ENCODE peak calls at places on chromosome 4, in seven cellular contexts. X is fibroblast of pulmonary artery; N is activated CD4-positive, alpha-beta T cell treated with anti-CD3 and anti-CD28 coated beads, Interleukin-2, amount 10 ng/mL, durations not matched to agents 7 days and 5 days; G is foreskin fibroblast; R is stimulated activated CD4-positive, alpha-beta T cell treated with anti-CD3 and anti-CD28 coated beads, Interleukin-2, amount 100 ng/mL, for 48 hours; H is NCI-H510A; Y is glutamatergic neuron. O is an unnamed sample.

GRCh38 chr4:145177511-145177905 is 2.9 kb downstream of the OTUD4 start:
- DNase-seq in X (peak), G (peak), H (no peak), Y (no peak), R (no peak), N (no peak), O (no peak)

GRCh38 chr4:42281324-42282020 is 115.8 kb upstream of the SHISA3 start:
- DNase-seq in X (no peak), R (no peak), G (no peak), N (no peak), Y (no peak), H (no peak), O (no peak)

GRCh38 chr4:174324725-174325124 is 41.0 kb downstream of the CEP44 start:
- DNase-seq in N (no peak), G (peak), X (peak), Y (no peak), R (no peak), H (no peak), O (no peak)

GRCh38 chr4:8664976-8665375 is 72.4 kb downstream of the CPZ start:
- DNase-seq in G (no peak), H (no peak), Y (no peak), N (no peak), X (no peak), R (no peak), O (no peak)

GRCh38 chr4:81715335-81715734 is 243.6 kb upstream of the RASGEF1B start:
- DNase-seq in N (no peak), X (no peak), Y (no peak), R (no peak), G (no peak), H (peak), O (no peak)

GRCh38 chr4:88275949-88276515 is 8.3 kb downstream of the PPM1K start:
- DNase-seq in Y (no peak), N (no peak), X (no peak), R (no peak), G (no peak), H (no peak), O (no peak)

GRCh38 chr4:187238646-187239045 is 515.0 kb upstream of the FAT1 start:
- DNase-seq in G (no peak), H (no peak), X (no peak), N (no peak), Y (no peak), R (no peak), O (no peak)

GRCh38 chr4:141416677-141417363 is 196.1 kb downstream of the ZNF330 start:
- DNase-seq in X (no peak), G (no peak), H (no peak), Y (no peak), R (no peak), N (no peak), O (no peak)

GRCh38 chr4:93693141-93693540 is 135.4 kb upstream of the ATOH1 start:
- DNase-seq in H (no peak), N (no peak), X (no peak), Y (no peak), R (no peak), G (no peak), O (no peak)

GRCh38 chr4:152535236-152535902 is 523 bp downstream of the FBXW7 start:
- DNase-seq in N (peak), G (no peak), H (no peak), X (no peak), Y (no peak), R (no peak), O (no peak)

GRCh38 chr4:7338876-7339623 is 95.7 kb downstream of the PSAPL1 start:
- DNase-seq in N (no peak), X (no peak), G (no peak), Y (no peak), R (no peak), H (no peak), O (no peak)

GRCh38 chr4:76806757-76807156 is 91.2 kb downstream of the SOWAHB start:
- DNase-seq in Y (no peak), R (no peak), X (no peak), H (no peak), N (no peak), G (no peak), O (no peak)

GRCh38 chr4:133186845-133187244 is 37.8 kb downstream of the PCDH10 start:
- DNase-seq in X (no peak), N (no peak), G (no peak), H (no peak), Y (no peak), R (no peak), O (no peak)

GRCh38 chr4:22668301-22668700 is 24.4 kb upstream of the GBA3 start:
- DNase-seq in Y (no peak), H (no peak), X (peak), R (no peak), G (peak), N (no peak), O (no peak)

GRCh38 chr4:3312362-3312761 is 19.5 kb downstream of the RGS12 start:
- DNase-seq in G (no peak), R (no peak), H (no peak), X (no peak), N (no peak), Y (no peak), O (no peak)

GRCh38 chr4:30103455-30103854 is 616.7 kb upstream of the PCDH7 start:
- DNase-seq in H (no peak), N (no peak), G (no peak), R (no peak), X (peak), Y (no peak), O (no peak)

GRCh38 chr4:109207060-109207459 is 95.4 kb downstream of the COL25A1 start:
- DNase-seq in G (peak), Y (no peak), N (no peak), H (no peak), R (no peak), X (peak), O (no peak)

GRCh38 chr4:2792711-2793577 is at the start of gene SH3BP2:
- DNase-seq in G (peak), Y (peak), R (peak), X (peak), H (no peak), N (peak), O (peak)

GRCh38 chr4:102008711-102009110 is 218.2 kb downstream of the BANK1 start:
- DNase-seq in X (peak), R (no peak), H (no peak), G (no peak), Y (no peak), N (no peak), O (no peak)

GRCh38 chr4:181822005-181822375 is 421.2 kb upstream of the TENM3 start:
- DNase-seq in N (no peak), G (no peak), R (no peak), Y (no peak), X (no peak), H (no peak), O (no peak)

GRCh38 chr4:140163029-140163810 is 9.2 kb upstream of the MAML3 start:
- DNase-seq in H (no peak), G (peak), R (no peak), N (no peak), X (peak), Y (no peak), O (no peak)

GRCh38 chr4:106583567-106583966 is 215.0 kb upstream of the GIMD1 start:
- DNase-seq in X (peak), H (no peak), N (no peak), Y (no peak), R (no peak), G (peak), O (no peak)

GRCh38 chr4:102076622-102077021 is 268.7 kb downstream of the SLC39A8 start:
- DNase-seq in R (no peak), X (no peak), H (no peak), N (no peak), G (no peak), Y (no peak), O (no peak)

GRCh38 chr4:176814770-176815169 is 22.0 kb upstream of the VEGFC start:
- DNase-seq in N (no peak), X (peak), R (no peak), H (no peak), G (peak), Y (no peak), O (no peak)

GRCh38 chr4:1321486-1321885 is 25.5 kb upstream of the UVSSA start:
- DNase-seq in Y (no peak), X (no peak), G (no peak), N (no peak), R (no peak), H (no peak), O (no peak)

GRCh38 chr4:99917575-99917974 is 23.3 kb upstream of the LAMTOR3 start:
- DNase-seq in N (no peak), Y (no peak), G (no peak), X (no peak), H (no peak), R (no peak), O (no peak)

GRCh38 chr4:30525662-30526061 is 194.5 kb upstream of the PCDH7 start:
- DNase-seq in H (no peak), N (no peak), G (no peak), R (no peak), Y (no peak), X (no peak), O (no peak)

O was measured in GM12891.